ENCODE peak calls at places on chromosomes 16 and 17, in four cellular contexts. R is endothelial cell; B is central memory CD4-positive, alpha-beta T cell; Z is endodermal cell. O is an unnamed sample.

GRCh38 chr17:5508855-5509254 is 22.5 kb downstream of the MIS12 start:
- DNase-seq in R (no peak), B (no peak), Z (peak; percentile 77), O (no peak)

GRCh38 chr17:9576521-9577401 is at the start of gene CFAP52:
- DNase-seq in R (peak; percentile 79), B (peak; percentile 69), Z (peak; percentile 98), O (peak; percentile 77)

GRCh38 chr16:66271074-66272060 is 95.1 kb upstream of the CDH5 start:
- DNase-seq in R (no peak), B (no peak), Z (peak; percentile 46), O (no peak)

GRCh38 chr17:6608321-6608720 is 32.2 kb downstream of the KIAA0753 start:
- DNase-seq in R (no peak), B (no peak), Z (no peak), O (no peak)

GRCh38 chr17:4163951-4164350 is 21.0 kb downstream of the CYB5D2 start:
- DNase-seq in R (no peak), B (no peak), Z (no peak), O (no peak)

GRCh38 chr16:28053461-28053860 is 10.1 kb downstream of the GSG1L start:
- DNase-seq in R (no peak), B (no peak), Z (no peak), O (no peak)

GRCh38 chr16:5770118-5770517 is 672.5 kb upstream of the EEF2KMT start:
- DNase-seq in R (no peak), B (no peak), Z (no peak), O (no peak)

GRCh38 chr17:50123649-50124349 is 6.2 kb downstream of the SAMD14 start:
- DNase-seq in R (peak; percentile 49), B (no peak), Z (peak; percentile 87), O (no peak)

GRCh38 chr17:44956998-44957981 is 9.7 kb upstream of the KIF18B start:
- DNase-seq in R (no peak), B (no peak), Z (peak; percentile 28), O (no peak)

GRCh38 chr17:71338396-71338795 is 782.4 kb upstream of the SOX9 start:
- DNase-seq in R (no peak), B (no peak), Z (no peak), O (no peak)

GRCh38 chr17:35597604-35598003 is 10.5 kb downstream of the AP2B1 start:
- DNase-seq in R (no peak), B (no peak), Z (no peak), O (no peak)

GRCh38 chr16:72846594-72846993 is 201.3 kb downstream of the ZFHX3 start:
- DNase-seq in R (no peak), B (no peak), Z (no peak), O (no peak)

GRCh38 chr17:8628172-8628571 is 2.4 kb downstream of the MYH10 start:
- DNase-seq in R (no peak), B (no peak), Z (no peak), O (no peak)

GRCh38 chr17:2191785-2192184 is 111.8 kb downstream of the SMG6 start:
- DNase-seq in R (no peak), B (no peak), Z (no peak), O (peak; percentile 51)

GRCh38 chr16:3528406-3528805 is 27.6 kb downstream of the CLUAP1 start:
- DNase-seq in R (no peak), B (no peak), Z (no peak), O (no peak)

GRCh38 chr16:6863135-6863534 is 469.5 kb upstream of the RBFOX1 start:
- DNase-seq in R (no peak), B (no peak), Z (peak; percentile 71), O (no peak)

GRCh38 chr17:58312824-58313223 is 15.8 kb downstream of the TSPOAP1 start:
- DNase-seq in R (no peak), B (no peak), Z (no peak), O (no peak)

GRCh38 chr17:8151641-8152111 is 528 bp downstream of the PER1 start:
- DNase-seq in R (peak; percentile 46), B (no peak), Z (peak; percentile 86), O (peak; percentile 62)

GRCh38 chr16:28935924-28936783 is 4.4 kb downstream of the CD19 start:
- DNase-seq in R (peak; percentile 38), B (peak; percentile 83), Z (peak; percentile 96), O (peak; percentile 99)

GRCh38 chr16:6726621-6727020 is 606.0 kb upstream of the RBFOX1 start:
- DNase-seq in R (no peak), B (no peak), Z (no peak), O (no peak)

GRCh38 chr16:56298948-56299602 is 107.8 kb downstream of the GNAO1 start:
- DNase-seq in R (no peak), B (no peak), Z (no peak), O (no peak)

GRCh38 chr17:70597774-70598173 is 428.4 kb downstream of the KCNJ2 start:
- DNase-seq in R (no peak), B (no peak), Z (no peak), O (no peak)

GRCh38 chr17:75950850-75951554 is 10.2 kb upstream of the FBF1 start:
- DNase-seq in R (no peak), B (no peak), Z (no peak), O (peak; percentile 46)

O was measured in KBM-7.